ENCODE peak calls at places on chromosome 6, in five cellular contexts. One of them, this sample, is unnamed.
A peak's percentile ranks its signal among the peaks of the same experiment; 100 is the strongest.

GRCh38 chr6:165987483-165988305 is 180.0 kb downstream of the TBXT start:
- DNase-seq in GM23248: peak; percentile 90
- DNase-seq in colonic mucosa: no peak
- DNase-seq in foreskin fibroblast: no peak
- DNase-seq in neural progenitor cell: peak; percentile 85
- DNase-seq in this sample: no peak

GRCh38 chr6:132843316-132844040 is 29.1 kb downstream of the RPS12 start:
- DNase-seq in GM23248: no peak
- DNase-seq in colonic mucosa: no peak
- DNase-seq in foreskin fibroblast: no peak
- DNase-seq in neural progenitor cell: no peak
- DNase-seq in this sample: no peak

GRCh38 chr6:129875610-129876515 is 14.7 kb upstream of the TMEM244 start:
- DNase-seq in GM23248: no peak
- DNase-seq in colonic mucosa: no peak
- DNase-seq in foreskin fibroblast: no peak
- DNase-seq in neural progenitor cell: no peak
- DNase-seq in this sample: no peak

GRCh38 chr6:44478158-44478557 is 90.7 kb downstream of the CDC5L start:
- DNase-seq in GM23248: no peak
- DNase-seq in colonic mucosa: no peak
- DNase-seq in foreskin fibroblast: no peak
- DNase-seq in neural progenitor cell: no peak
- DNase-seq in this sample: no peak

GRCh38 chr6:53294611-53295010 is 54.1 kb downstream of the ELOVL5 start:
- DNase-seq in GM23248: peak; percentile 36
- DNase-seq in colonic mucosa: no peak
- DNase-seq in foreskin fibroblast: no peak
- DNase-seq in neural progenitor cell: no peak
- DNase-seq in this sample: no peak

GRCh38 chr6:47076422-47077344 is 34.6 kb upstream of the ADGRF1 start:
- DNase-seq in GM23248: no peak
- DNase-seq in colonic mucosa: no peak
- DNase-seq in foreskin fibroblast: no peak
- DNase-seq in neural progenitor cell: no peak
- DNase-seq in this sample: no peak

GRCh38 chr6:151661509-151661908 is 146.0 kb upstream of the ESR1 start:
- DNase-seq in GM23248: no peak
- DNase-seq in colonic mucosa: no peak
- DNase-seq in foreskin fibroblast: no peak
- DNase-seq in neural progenitor cell: no peak
- DNase-seq in this sample: no peak

GRCh38 chr6:124613050-124613449 is 349.2 kb upstream of the RNF217 start:
- DNase-seq in GM23248: no peak
- DNase-seq in colonic mucosa: no peak
- DNase-seq in foreskin fibroblast: no peak
- DNase-seq in neural progenitor cell: peak; percentile 55
- DNase-seq in this sample: no peak

GRCh38 chr6:88490865-88491264 is 324.7 kb upstream of the CNR1 start:
- DNase-seq in GM23248: peak; percentile 38
- DNase-seq in colonic mucosa: no peak
- DNase-seq in foreskin fibroblast: no peak
- DNase-seq in neural progenitor cell: no peak
- DNase-seq in this sample: no peak

GRCh38 chr6:163170294-163170883 is 244.1 kb upstream of the QKI start:
- DNase-seq in GM23248: peak; percentile 18
- DNase-seq in colonic mucosa: no peak
- DNase-seq in foreskin fibroblast: no peak
- DNase-seq in neural progenitor cell: no peak
- DNase-seq in this sample: peak; percentile 29

GRCh38 chr6:107971181-107971580 is 13.2 kb upstream of the SEC63 start:
- DNase-seq in GM23248: no peak
- DNase-seq in colonic mucosa: no peak
- DNase-seq in foreskin fibroblast: no peak
- DNase-seq in neural progenitor cell: no peak
- DNase-seq in this sample: no peak

GRCh38 chr6:56087421-56087820 is 160.0 kb downstream of the COL21A1 start:
- DNase-seq in GM23248: no peak
- DNase-seq in colonic mucosa: no peak
- DNase-seq in foreskin fibroblast: no peak
- DNase-seq in neural progenitor cell: no peak
- DNase-seq in this sample: no peak

GRCh38 chr6:142945071-142945445 is at the start of gene HIVEP2:
- DNase-seq in GM23248: peak; percentile 87
- DNase-seq in colonic mucosa: peak; percentile 89
- DNase-seq in foreskin fibroblast: peak; percentile 85
- DNase-seq in neural progenitor cell: peak; percentile 92
- DNase-seq in this sample: no peak

GRCh38 chr6:129059650-129060049 is 176.7 kb downstream of the LAMA2 start:
- DNase-seq in GM23248: no peak
- DNase-seq in colonic mucosa: no peak
- DNase-seq in foreskin fibroblast: no peak
- DNase-seq in neural progenitor cell: no peak
- DNase-seq in this sample: no peak

GRCh38 chr6:169979873-169980440 is 228.5 kb downstream of the ERMARD start:
- DNase-seq in GM23248: no peak
- DNase-seq in colonic mucosa: no peak
- DNase-seq in foreskin fibroblast: no peak
- DNase-seq in neural progenitor cell: no peak
- DNase-seq in this sample: no peak

GRCh38 chr6:138162104-138162946 is 586 bp downstream of the ARFGEF3 start:
- DNase-seq in GM23248: peak; percentile 43
- DNase-seq in colonic mucosa: peak; percentile 38
- DNase-seq in foreskin fibroblast: peak; percentile 14
- DNase-seq in neural progenitor cell: peak; percentile 65
- DNase-seq in this sample: no peak

GRCh38 chr6:111823831-111824607 is 49.2 kb downstream of the FYN start:
- DNase-seq in GM23248: peak; percentile 77
- DNase-seq in colonic mucosa: no peak
- DNase-seq in foreskin fibroblast: peak; percentile 57
- DNase-seq in neural progenitor cell: no peak
- DNase-seq in this sample: no peak

GRCh38 chr6:7749493-7749892 is 23.6 kb downstream of the BMP6 start:
- DNase-seq in GM23248: peak; percentile 63
- DNase-seq in colonic mucosa: no peak
- DNase-seq in foreskin fibroblast: no peak
- DNase-seq in neural progenitor cell: no peak
- DNase-seq in this sample: no peak
- H3K4me3 ChIP-seq in GM23248: no peak overlapping the region
- H3K4me3 ChIP-seq in colonic mucosa: no peak overlapping the region
- H3K4me3 ChIP-seq in foreskin fibroblast: no peak overlapping the region
- H3K4me3 ChIP-seq in neural progenitor cell: no peak overlapping the region
- H3K4me3 ChIP-seq in this sample: no peak overlapping the region

DNA sequence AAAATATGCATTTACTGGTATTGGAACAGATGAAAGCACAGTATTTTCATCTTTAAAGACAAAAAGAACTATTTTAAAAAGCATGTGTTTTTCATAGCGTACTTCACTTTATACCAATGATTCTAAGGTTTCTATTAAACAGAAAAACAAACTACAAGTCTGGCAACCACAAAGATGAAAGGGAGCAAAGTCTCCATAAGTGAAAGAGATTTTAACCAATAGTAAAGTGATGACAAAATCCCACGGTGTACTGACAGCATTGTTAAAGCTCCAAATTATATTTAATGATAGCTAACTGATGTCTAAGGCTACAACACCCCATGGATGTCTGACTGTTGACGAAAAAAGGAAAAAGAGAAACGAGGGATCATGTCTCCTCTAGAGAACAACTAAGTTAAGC is 56.1 kb upstream of the TAB2 start:
- DNase-seq in GM23248: no peak
- DNase-seq in colonic mucosa: no peak
- DNase-seq in foreskin fibroblast: no peak
- DNase-seq in neural progenitor cell: no peak
- DNase-seq in this sample: no peak
- H3K4me3 ChIP-seq in GM23248: no peak overlapping the region
- H3K4me3 ChIP-seq in colonic mucosa: no peak overlapping the region
- H3K4me3 ChIP-seq in foreskin fibroblast: no peak overlapping the region
- H3K4me3 ChIP-seq in neural progenitor cell: no peak overlapping the region
- H3K4me3 ChIP-seq in this sample: no peak overlapping the region

GRCh38 chr6:2666906-2667575 is 83.7 kb downstream of the MYLK4 start:
- DNase-seq in GM23248: no peak
- DNase-seq in colonic mucosa: no peak
- DNase-seq in foreskin fibroblast: no peak
- DNase-seq in neural progenitor cell: no peak
- DNase-seq in this sample: no peak
- H3K4me3 ChIP-seq in GM23248: no peak overlapping the region
- H3K4me3 ChIP-seq in colonic mucosa: no peak overlapping the region
- H3K4me3 ChIP-seq in foreskin fibroblast: no peak overlapping the region
- H3K4me3 ChIP-seq in neural progenitor cell: no peak overlapping the region
- H3K4me3 ChIP-seq in this sample: no peak overlapping the region

GRCh38 chr6:22149081-22149480 is 147.8 kb downstream of the PRL start:
- DNase-seq in GM23248: no peak
- DNase-seq in colonic mucosa: no peak
- DNase-seq in foreskin fibroblast: no peak
- DNase-seq in neural progenitor cell: no peak
- DNase-seq in this sample: peak; percentile 81

GRCh38 chr6:22147983-22148797 is 148.6 kb downstream of the PRL start:
- DNase-seq in GM23248: peak; percentile 74
- DNase-seq in colonic mucosa: peak; percentile 21
- DNase-seq in foreskin fibroblast: peak; percentile 47
- DNase-seq in neural progenitor cell: peak; percentile 31
- DNase-seq in this sample: peak; percentile 90

GRCh38 chr6:22145823-22146379 is 150.9 kb downstream of the PRL start:
- DNase-seq in GM23248: peak; percentile 73
- DNase-seq in colonic mucosa: peak; percentile 26
- DNase-seq in foreskin fibroblast: peak; percentile 12
- DNase-seq in neural progenitor cell: no peak
- DNase-seq in this sample: peak; percentile 98

GRCh38 chr6:22146581-22147468 is 150.0 kb downstream of the PRL start:
- DNase-seq in GM23248: peak; percentile 45
- DNase-seq in colonic mucosa: no peak
- DNase-seq in foreskin fibroblast: peak; percentile 6
- DNase-seq in neural progenitor cell: no peak
- DNase-seq in this sample: peak; percentile 75

DNA sequence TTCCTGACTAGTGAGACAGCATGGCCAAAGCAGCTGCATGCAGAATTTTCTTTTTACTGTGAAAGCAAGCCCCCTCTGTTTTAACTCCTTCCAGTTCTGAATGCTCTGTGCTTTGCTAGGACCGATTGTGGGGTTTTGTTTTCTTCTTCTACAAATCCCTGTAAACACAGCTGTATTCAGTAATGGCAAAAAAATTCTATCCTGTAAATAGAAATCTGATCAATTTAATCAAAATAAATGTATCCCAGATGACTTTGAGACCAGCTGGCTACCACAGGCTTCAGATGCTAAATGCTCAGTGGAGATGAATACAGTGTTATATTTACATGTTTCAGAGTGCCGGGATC is 149.4 kb downstream of the PRL start:
- DNase-seq in GM23248: no peak
- DNase-seq in colonic mucosa: no peak
- DNase-seq in foreskin fibroblast: no peak
- DNase-seq in neural progenitor cell: no peak
- DNase-seq in this sample: no peak
- H3K4me3 ChIP-seq in GM23248: peak overlapping the region; percentile 69
- H3K4me3 ChIP-seq in colonic mucosa: no peak overlapping the region
- H3K4me3 ChIP-seq in foreskin fibroblast: peak overlapping the region; percentile 70
- H3K4me3 ChIP-seq in neural progenitor cell: no peak overlapping the region
- H3K4me3 ChIP-seq in this sample: peak overlapping the region; percentile 81

DNA sequence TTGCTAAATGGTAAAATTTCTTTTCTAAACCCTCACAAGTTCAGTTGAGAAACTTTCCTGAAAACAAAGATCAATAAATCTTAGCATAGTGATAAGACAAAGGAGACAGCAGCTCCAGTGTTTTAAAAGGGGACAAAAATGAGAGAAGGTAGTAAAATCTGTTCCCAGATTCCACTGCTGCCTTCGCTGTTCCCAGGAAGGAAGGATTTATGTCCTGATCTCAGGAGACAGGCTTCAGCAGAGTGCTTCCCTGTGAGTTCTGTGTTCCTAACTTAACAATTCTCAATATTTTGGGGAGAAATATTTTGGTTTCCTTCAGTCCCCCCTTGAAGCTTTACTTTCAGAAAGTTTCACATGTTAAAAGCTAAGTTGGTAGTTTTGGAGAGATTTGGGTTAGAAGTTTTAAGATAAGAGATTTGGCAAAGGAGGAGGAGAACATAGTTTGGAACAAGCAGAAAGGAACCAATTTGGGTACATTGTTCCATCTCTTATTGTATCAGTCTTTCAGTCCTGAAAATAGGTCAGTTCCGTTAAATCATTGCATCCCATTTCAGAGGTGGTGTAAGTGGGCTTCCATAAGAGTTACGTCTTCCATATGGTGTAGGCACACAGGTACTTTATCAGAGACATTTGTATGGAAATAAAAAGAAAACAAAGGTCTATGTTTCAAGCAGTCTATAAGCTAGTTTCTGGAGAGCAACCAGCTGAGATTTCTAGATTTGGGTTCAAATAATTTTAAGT is 20.8 kb downstream of the IRF4 start:
- DNase-seq in GM23248: no peak
- DNase-seq in colonic mucosa: no peak
- DNase-seq in foreskin fibroblast: no peak
- DNase-seq in neural progenitor cell: no peak
- DNase-seq in this sample: no peak
- H3K4me3 ChIP-seq in GM23248: no peak overlapping the region
- H3K4me3 ChIP-seq in colonic mucosa: no peak overlapping the region
- H3K4me3 ChIP-seq in foreskin fibroblast: no peak overlapping the region
- H3K4me3 ChIP-seq in neural progenitor cell: no peak overlapping the region
- H3K4me3 ChIP-seq in this sample: no peak overlapping the region

DNA sequence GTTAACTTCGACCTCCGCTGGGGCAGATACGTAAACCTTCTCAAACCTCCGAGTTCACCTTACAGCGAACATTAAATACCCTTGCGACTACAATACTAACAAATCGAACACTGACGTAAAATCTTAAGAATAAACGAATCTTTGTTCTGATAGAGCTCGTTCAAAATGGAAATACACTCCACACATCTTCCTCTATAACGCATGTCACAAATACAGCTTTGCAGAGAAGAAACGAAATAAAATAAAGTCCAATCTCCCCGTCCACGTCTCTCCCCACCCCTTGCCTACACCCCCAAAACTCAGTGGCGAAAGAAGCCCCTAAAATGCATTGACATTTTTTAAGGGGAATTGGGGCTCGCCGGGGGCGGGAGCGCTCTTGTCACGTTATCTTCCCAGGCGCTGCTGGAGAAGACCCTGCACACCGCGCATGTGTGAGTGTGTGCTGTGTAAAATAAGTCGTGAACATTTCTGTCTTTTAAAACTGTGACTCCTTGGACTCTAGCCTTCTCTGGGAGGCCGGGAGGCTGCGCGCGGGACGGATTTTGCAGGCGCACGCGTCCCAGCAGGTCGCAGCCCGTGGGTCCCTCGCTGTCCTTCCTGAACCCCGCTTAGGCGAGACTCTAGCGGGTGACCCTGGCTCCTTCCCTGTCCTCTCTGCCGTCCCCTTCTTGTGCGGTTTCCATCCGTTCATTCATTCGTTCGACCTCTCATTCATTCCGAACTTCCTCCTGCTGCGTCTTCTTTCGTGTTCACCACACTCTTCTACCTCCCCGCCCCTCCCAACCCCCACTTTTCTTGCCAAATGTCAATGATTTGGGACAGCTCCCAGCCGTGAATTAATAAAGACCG is 2.4 kb downstream of the NRN1 start:
- DNase-seq in GM23248: peak; percentile 61
- DNase-seq in colonic mucosa: no peak
- DNase-seq in foreskin fibroblast: no peak
- DNase-seq in neural progenitor cell: peak; percentile 67
- DNase-seq in this sample: peak; percentile 66
- H3K4me3 ChIP-seq in GM23248: peak overlapping the region; percentile 100
- H3K4me3 ChIP-seq in colonic mucosa: peak overlapping the region; percentile 33
- H3K4me3 ChIP-seq in foreskin fibroblast: no peak overlapping the region
- H3K4me3 ChIP-seq in neural progenitor cell: peak overlapping the region; percentile 55
- H3K4me3 ChIP-seq in this sample: peak overlapping the region; percentile 84

GRCh38 chr6:106799008-106799952 is 169.9 kb downstream of the QRSL1 start:
- DNase-seq in GM23248: peak; percentile 19
- DNase-seq in colonic mucosa: peak; percentile 30
- DNase-seq in foreskin fibroblast: no peak
- DNase-seq in neural progenitor cell: peak; percentile 23
- DNase-seq in this sample: peak; percentile 29
- H3K4me3 ChIP-seq in GM23248: no peak overlapping the region
- H3K4me3 ChIP-seq in colonic mucosa: no peak overlapping the region
- H3K4me3 ChIP-seq in foreskin fibroblast: no peak overlapping the region
- H3K4me3 ChIP-seq in neural progenitor cell: no peak overlapping the region
- H3K4me3 ChIP-seq in this sample: no peak overlapping the region